ENCODE peak calls at places on chromosomes 7 and 10, in five cellular contexts. X, G, I, E and H are unnamed samples.

GRCh38 chr7:6170571-6171531 is 101.6 kb downstream of the CYTH3 start:
- DNase-seq in X (no peak), E (no peak), I (no peak), G (no peak), H (no peak)

GRCh38 chr10:70964881-70965280 is 76.5 kb upstream of the PCBD1 start:
- DNase-seq in G (no peak), E (no peak), I (no peak), X (no peak), H (no peak)

GRCh38 chr7:50069613-50070012 is 23.4 kb downstream of the ZPBP start:
- DNase-seq in G (peak), X (no peak), E (peak), I (no peak), H (no peak)

GRCh38 chr10:126924915-126925300 is 19.7 kb downstream of the DOCK1 start:
- DNase-seq in X (no peak), E (no peak), I (no peak), G (no peak), H (no peak)

GRCh38 chr10:30534465-30535144 is 94.9 kb downstream of the LYZL2 start:
- DNase-seq in E (peak), I (peak), G (peak), X (peak), H (peak)

GRCh38 chr7:38382627-38383026 is 109.2 kb upstream of the TARP start:
- DNase-seq in G (no peak), E (peak), X (no peak), I (no peak), H (no peak)

GRCh38 chr7:74586258-74587200 is 71.0 kb upstream of the GTF2I start:
- DNase-seq in X (no peak), G (peak), E (peak), I (no peak), H (no peak)

GRCh38 chr7:98733036-98733435 is 116.0 kb downstream of the NPTX2 start:
- DNase-seq in E (peak), X (peak), G (peak), I (no peak), H (peak)

GRCh38 chr10:128210215-128211063 is 84.2 kb upstream of the MKI67 start:
- DNase-seq in I (peak), E (peak), X (peak), G (peak), H (peak)

GRCh38 chr10:4260483-4260882 is 475.5 kb upstream of the KLF6 start:
- DNase-seq in E (peak), I (no peak), G (no peak), X (no peak), H (peak)

GRCh38 chr7:137343483-137343841 is at the start of gene PTN:
- DNase-seq in X (no peak), G (no peak), I (peak), E (peak), H (peak)

GRCh38 chr7:98423043-98423442 is 22.2 kb upstream of the BAIAP2L1 start:
- DNase-seq in I (no peak), X (no peak), G (peak), E (peak), H (peak)

GRCh38 chr7:47325337-47325736 is 256.6 kb downstream of the TNS3 start:
- DNase-seq in X (no peak), E (no peak), G (no peak), I (no peak), H (no peak)

GRCh38 chr10:101709359-101710063 is 14.5 kb upstream of the FBXW4 start:
- DNase-seq in E (no peak), I (no peak), X (no peak), G (no peak), H (no peak)

GRCh38 chr7:75056476-75056875 is 17.1 kb downstream of the RCC1L start:
- DNase-seq in I (no peak), E (peak), G (peak), X (no peak), H (no peak)

GRCh38 chr7:44201813-44202212 is 1.0 kb downstream of the YKT6 start:
- DNase-seq in E (no peak), G (peak), I (no peak), X (no peak), H (no peak)

GRCh38 chr7:155532792-155533119 is 13.6 kb downstream of the CNPY1 start:
- DNase-seq in E (no peak), X (no peak), G (no peak), I (no peak), H (no peak)

GRCh38 chr7:99831595-99831994 is 3.8 kb downstream of the CYP3A43 start:
- DNase-seq in E (no peak), I (no peak), G (no peak), X (no peak), H (no peak)

GRCh38 chr10:122323188-122323587 is 51.3 kb upstream of the PLEKHA1 start:
- DNase-seq in E (no peak), I (no peak), G (no peak), X (no peak), H (no peak)

GRCh38 chr10:103584216-103585010 is 90.9 kb downstream of the NEURL1 start:
- DNase-seq in G (no peak), E (peak), I (no peak), X (peak), H (no peak)

GRCh38 chr10:81600185-81600584 is 274.8 kb upstream of the NRG3 start:
- DNase-seq in I (no peak), G (peak), X (no peak), E (peak), H (no peak)

GRCh38 chr10:51389415-51390342 is 309.7 kb downstream of the CSTF2T start:
- DNase-seq in G (peak), I (peak), E (peak), X (peak), H (peak)

GRCh38 chr7:141208539-141208938 is 134.7 kb downstream of the TMEM178B start:
- DNase-seq in G (no peak), I (no peak), E (no peak), X (no peak), H (no peak)

GRCh38 chr10:21726601-21727295 is 192.7 kb downstream of the MLLT10 start:
- DNase-seq in E (no peak), X (no peak), I (no peak), G (no peak), H (no peak)